ENCODE peak calls at places on chromosomes 13 and 19, in nine cellular contexts. One of them, this sample, is unnamed.
A peak's percentile ranks its signal among the peaks of the same experiment; 100 is the strongest.

GRCh38 chr13:21691928-21692327 is 21.1 kb downstream of the FGF9 start:
- DNase-seq in cardiac fibroblast: no peak
- DNase-seq in cardiac muscle cell: no peak
- DNase-seq in CD8-positive, alpha-beta T cell: no peak
- DNase-seq in body of pancreas: no peak
- DNase-seq in hepatocyte: no peak
- DNase-seq in ascending aorta: no peak
- DNase-seq in esophagus squamous epithelium: no peak
- DNase-seq in BJ: no peak
- DNase-seq in this sample: no peak

GRCh38 chr19:7647156-7647555 is 10.2 kb downstream of the STXBP2 start:
- DNase-seq in cardiac fibroblast: no peak
- DNase-seq in cardiac muscle cell: no peak
- DNase-seq in CD8-positive, alpha-beta T cell: no peak
- DNase-seq in body of pancreas: no peak
- DNase-seq in hepatocyte: no peak
- DNase-seq in ascending aorta: no peak
- DNase-seq in esophagus squamous epithelium: no peak
- DNase-seq in BJ: no peak
- DNase-seq in this sample: no peak

GRCh38 chr19:33392341-33393285 is 19.1 kb downstream of the CEBPG start:
- DNase-seq in cardiac fibroblast: no peak
- DNase-seq in cardiac muscle cell: peak; percentile 38
- DNase-seq in CD8-positive, alpha-beta T cell: no peak
- DNase-seq in body of pancreas: peak; percentile 79
- DNase-seq in hepatocyte: peak; percentile 72
- DNase-seq in ascending aorta: no peak
- DNase-seq in esophagus squamous epithelium: no peak
- DNase-seq in BJ: no peak
- DNase-seq in this sample: no peak

GRCh38 chr13:113378825-113379224 is 14.9 kb upstream of the GRTP1 start:
- DNase-seq in cardiac fibroblast: no peak
- DNase-seq in cardiac muscle cell: no peak
- DNase-seq in CD8-positive, alpha-beta T cell: no peak
- DNase-seq in body of pancreas: no peak
- DNase-seq in hepatocyte: no peak
- DNase-seq in ascending aorta: no peak
- DNase-seq in esophagus squamous epithelium: no peak
- DNase-seq in BJ: no peak
- DNase-seq in this sample: no peak

GRCh38 chr19:17687141-17687856 is 855 bp downstream of the UNC13A start:
- DNase-seq in cardiac fibroblast: no peak
- DNase-seq in cardiac muscle cell: no peak
- DNase-seq in CD8-positive, alpha-beta T cell: no peak
- DNase-seq in body of pancreas: no peak
- DNase-seq in hepatocyte: no peak
- DNase-seq in ascending aorta: no peak
- DNase-seq in esophagus squamous epithelium: no peak
- DNase-seq in BJ: no peak
- DNase-seq in this sample: no peak

GRCh38 chr13:18236528-18236815 is 945.2 kb downstream of the TUBA3C start:
- DNase-seq in cardiac fibroblast: no peak
- DNase-seq in cardiac muscle cell: no peak
- DNase-seq in CD8-positive, alpha-beta T cell: no peak
- DNase-seq in body of pancreas: no peak
- DNase-seq in hepatocyte: no peak
- DNase-seq in ascending aorta: no peak
- DNase-seq in esophagus squamous epithelium: no peak
- DNase-seq in BJ: no peak
- DNase-seq in this sample: no peak

GRCh38 chr19:10339380-10339960 is at the start of gene ICAM3:
- DNase-seq in cardiac fibroblast: no peak
- DNase-seq in cardiac muscle cell: no peak
- DNase-seq in CD8-positive, alpha-beta T cell: peak; percentile 59
- DNase-seq in body of pancreas: no peak
- DNase-seq in hepatocyte: no peak
- DNase-seq in ascending aorta: no peak
- DNase-seq in esophagus squamous epithelium: no peak
- DNase-seq in BJ: no peak
- DNase-seq in this sample: no peak

GRCh38 chr19:48746738-48747575 is at the start of gene IZUMO1:
- DNase-seq in cardiac fibroblast: peak; percentile 93
- DNase-seq in cardiac muscle cell: peak; percentile 82
- DNase-seq in CD8-positive, alpha-beta T cell: peak; percentile 37
- DNase-seq in body of pancreas: peak; percentile 82
- DNase-seq in hepatocyte: peak; percentile 91
- DNase-seq in ascending aorta: peak; percentile 33
- DNase-seq in esophagus squamous epithelium: no peak
- DNase-seq in BJ: peak; percentile 44
- DNase-seq in this sample: peak; percentile 92

GRCh38 chr19:5953034-5953589 is 24.8 kb downstream of the RANBP3 start:
- DNase-seq in cardiac fibroblast: no peak
- DNase-seq in cardiac muscle cell: no peak
- DNase-seq in CD8-positive, alpha-beta T cell: no peak
- DNase-seq in body of pancreas: no peak
- DNase-seq in hepatocyte: no peak
- DNase-seq in ascending aorta: no peak
- DNase-seq in esophagus squamous epithelium: no peak
- DNase-seq in BJ: no peak
- DNase-seq in this sample: no peak

GRCh38 chr13:53255795-53256194 is 227.2 kb downstream of the OLFM4 start:
- DNase-seq in cardiac fibroblast: no peak
- DNase-seq in cardiac muscle cell: no peak
- DNase-seq in CD8-positive, alpha-beta T cell: no peak
- DNase-seq in body of pancreas: no peak
- DNase-seq in hepatocyte: no peak
- DNase-seq in ascending aorta: no peak
- DNase-seq in esophagus squamous epithelium: no peak
- DNase-seq in BJ: no peak
- DNase-seq in this sample: no peak

GRCh38 chr13:40207110-40207478 is 459.3 kb downstream of the FOXO1 start:
- DNase-seq in cardiac fibroblast: no peak
- DNase-seq in cardiac muscle cell: no peak
- DNase-seq in CD8-positive, alpha-beta T cell: peak; percentile 10
- DNase-seq in body of pancreas: no peak
- DNase-seq in hepatocyte: no peak
- DNase-seq in ascending aorta: no peak
- DNase-seq in esophagus squamous epithelium: no peak
- DNase-seq in BJ: no peak
- DNase-seq in this sample: no peak

GRCh38 chr19:56148096-56148495 is 7.0 kb downstream of the ZNF444 start:
- DNase-seq in cardiac fibroblast: no peak
- DNase-seq in cardiac muscle cell: no peak
- DNase-seq in CD8-positive, alpha-beta T cell: no peak
- DNase-seq in body of pancreas: no peak
- DNase-seq in hepatocyte: no peak
- DNase-seq in ascending aorta: no peak
- DNase-seq in esophagus squamous epithelium: no peak
- DNase-seq in BJ: no peak
- DNase-seq in this sample: no peak

GRCh38 chr13:43978688-43979087 is 99.0 kb downstream of the LACC1 start:
- DNase-seq in cardiac fibroblast: no peak
- DNase-seq in cardiac muscle cell: peak; percentile 27
- DNase-seq in CD8-positive, alpha-beta T cell: no peak
- DNase-seq in body of pancreas: peak; percentile 46
- DNase-seq in hepatocyte: no peak
- DNase-seq in ascending aorta: no peak
- DNase-seq in esophagus squamous epithelium: no peak
- DNase-seq in BJ: no peak
- DNase-seq in this sample: no peak

GRCh38 chr13:21771075-21771474 is 100.2 kb downstream of the FGF9 start:
- DNase-seq in cardiac fibroblast: no peak
- DNase-seq in cardiac muscle cell: no peak
- DNase-seq in CD8-positive, alpha-beta T cell: no peak
- DNase-seq in body of pancreas: no peak
- DNase-seq in hepatocyte: no peak
- DNase-seq in ascending aorta: no peak
- DNase-seq in esophagus squamous epithelium: no peak
- DNase-seq in BJ: no peak
- DNase-seq in this sample: no peak

GRCh38 chr19:17475541-17476115 is 5.3 kb downstream of the SLC27A1 start:
- DNase-seq in cardiac fibroblast: peak; percentile 76
- DNase-seq in cardiac muscle cell: peak; percentile 59
- DNase-seq in CD8-positive, alpha-beta T cell: no peak
- DNase-seq in body of pancreas: peak; percentile 83
- DNase-seq in hepatocyte: no peak
- DNase-seq in ascending aorta: no peak
- DNase-seq in esophagus squamous epithelium: no peak
- DNase-seq in BJ: no peak
- DNase-seq in this sample: peak; percentile 81

GRCh38 chr13:92677571-92677970 is 549.0 kb upstream of the GPC6 start:
- DNase-seq in cardiac fibroblast: no peak
- DNase-seq in cardiac muscle cell: peak; percentile 3
- DNase-seq in CD8-positive, alpha-beta T cell: no peak
- DNase-seq in body of pancreas: no peak
- DNase-seq in hepatocyte: peak; percentile 8
- DNase-seq in ascending aorta: no peak
- DNase-seq in esophagus squamous epithelium: no peak
- DNase-seq in BJ: no peak
- DNase-seq in this sample: no peak

GRCh38 chr13:49400755-49401659 is 42.9 kb downstream of the CAB39L start:
- DNase-seq in cardiac fibroblast: peak; percentile 75
- DNase-seq in cardiac muscle cell: peak; percentile 97
- DNase-seq in CD8-positive, alpha-beta T cell: no peak
- DNase-seq in body of pancreas: peak; percentile 40
- DNase-seq in hepatocyte: peak; percentile 71
- DNase-seq in ascending aorta: no peak
- DNase-seq in esophagus squamous epithelium: no peak
- DNase-seq in BJ: peak; percentile 54
- DNase-seq in this sample: peak; percentile 57

GRCh38 chr19:53612762-53613526 is 18.9 kb upstream of the DPRX start:
- DNase-seq in cardiac fibroblast: no peak
- DNase-seq in cardiac muscle cell: no peak
- DNase-seq in CD8-positive, alpha-beta T cell: no peak
- DNase-seq in body of pancreas: no peak
- DNase-seq in hepatocyte: peak; percentile 35
- DNase-seq in ascending aorta: no peak
- DNase-seq in esophagus squamous epithelium: no peak
- DNase-seq in BJ: no peak
- DNase-seq in this sample: no peak

GRCh38 chr13:34867590-34867989 is 74.5 kb upstream of the NBEA start:
- DNase-seq in cardiac fibroblast: peak; percentile 16
- DNase-seq in cardiac muscle cell: no peak
- DNase-seq in CD8-positive, alpha-beta T cell: no peak
- DNase-seq in body of pancreas: no peak
- DNase-seq in hepatocyte: no peak
- DNase-seq in ascending aorta: no peak
- DNase-seq in esophagus squamous epithelium: no peak
- DNase-seq in BJ: no peak
- DNase-seq in this sample: peak; percentile 68

GRCh38 chr19:28943651-28944050 is 269.3 kb downstream of the UQCRFS1 start:
- DNase-seq in cardiac fibroblast: no peak
- DNase-seq in cardiac muscle cell: no peak
- DNase-seq in CD8-positive, alpha-beta T cell: no peak
- DNase-seq in body of pancreas: no peak
- DNase-seq in hepatocyte: no peak
- DNase-seq in ascending aorta: no peak
- DNase-seq in esophagus squamous epithelium: no peak
- DNase-seq in BJ: no peak
- DNase-seq in this sample: no peak
- TF ChIP-seq CTCF in cardiac fibroblast: no peak
- TF ChIP-seq CTCF in cardiac muscle cell: no peak
- TF ChIP-seq CTCF in CD8-positive, alpha-beta T cell: no peak
- TF ChIP-seq CTCF in body of pancreas: no peak
- TF ChIP-seq CTCF in hepatocyte: no peak
- TF ChIP-seq CTCF in ascending aorta: no peak
- TF ChIP-seq CTCF in esophagus squamous epithelium: no peak
- TF ChIP-seq CTCF in BJ: no peak
- TF ChIP-seq CTCF in this sample: no peak

GRCh38 chr13:33575378-33575777 is 242.6 kb upstream of the RFC3 start:
- DNase-seq in cardiac fibroblast: no peak
- DNase-seq in cardiac muscle cell: no peak
- DNase-seq in CD8-positive, alpha-beta T cell: no peak
- DNase-seq in body of pancreas: no peak
- DNase-seq in hepatocyte: no peak
- DNase-seq in ascending aorta: no peak
- DNase-seq in esophagus squamous epithelium: no peak
- DNase-seq in BJ: no peak
- DNase-seq in this sample: no peak
- H3K4me3 ChIP-seq in cardiac fibroblast: no peak overlapping the region
- H3K4me3 ChIP-seq in cardiac muscle cell: no peak overlapping the region
- H3K4me3 ChIP-seq in CD8-positive, alpha-beta T cell: no peak overlapping the region
- H3K4me3 ChIP-seq in body of pancreas: no peak overlapping the region
- H3K4me3 ChIP-seq in hepatocyte: no peak overlapping the region
- H3K4me3 ChIP-seq in ascending aorta: no peak overlapping the region
- H3K4me3 ChIP-seq in esophagus squamous epithelium: no peak overlapping the region
- H3K4me3 ChIP-seq in BJ: no peak overlapping the region
- H3K4me3 ChIP-seq in this sample: no peak overlapping the region

DNA sequence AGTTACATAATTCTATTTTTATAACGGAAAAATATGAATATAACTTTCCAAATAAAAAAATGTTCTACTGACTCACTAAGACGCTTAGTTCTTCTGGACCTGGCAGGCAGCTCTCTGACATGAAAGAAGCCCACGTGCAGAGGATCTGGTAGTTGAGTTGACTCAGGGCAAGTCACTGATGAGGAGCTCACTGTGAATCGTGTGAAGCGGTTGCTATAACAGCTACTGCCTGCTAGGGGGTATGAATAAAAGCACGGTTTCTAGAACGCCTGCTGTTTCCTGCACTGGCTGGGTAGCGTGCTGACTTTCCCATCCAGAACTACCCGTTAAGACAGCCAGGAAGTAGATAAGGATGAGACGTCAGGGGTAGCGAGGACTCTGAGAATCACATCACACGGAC is 54.7 kb upstream of the WASF3 start:
- DNase-seq in cardiac fibroblast: peak; percentile 67
- DNase-seq in cardiac muscle cell: no peak
- DNase-seq in CD8-positive, alpha-beta T cell: no peak
- DNase-seq in body of pancreas: no peak
- DNase-seq in hepatocyte: peak; percentile 52
- DNase-seq in ascending aorta: peak; percentile 13
- DNase-seq in esophagus squamous epithelium: no peak
- DNase-seq in BJ: no peak
- DNase-seq in this sample: peak; percentile 94
- TF ChIP-seq CTCF in cardiac fibroblast: peak; percentile 37
- TF ChIP-seq CTCF in cardiac muscle cell: peak; percentile 42
- TF ChIP-seq CTCF in CD8-positive, alpha-beta T cell: no peak
- TF ChIP-seq CTCF in body of pancreas: no peak
- TF ChIP-seq CTCF in hepatocyte: no peak
- TF ChIP-seq CTCF in ascending aorta: no peak
- TF ChIP-seq CTCF in esophagus squamous epithelium: no peak
- TF ChIP-seq CTCF in BJ: peak; percentile 12
- TF ChIP-seq CTCF in this sample: peak; percentile 58

DNA sequence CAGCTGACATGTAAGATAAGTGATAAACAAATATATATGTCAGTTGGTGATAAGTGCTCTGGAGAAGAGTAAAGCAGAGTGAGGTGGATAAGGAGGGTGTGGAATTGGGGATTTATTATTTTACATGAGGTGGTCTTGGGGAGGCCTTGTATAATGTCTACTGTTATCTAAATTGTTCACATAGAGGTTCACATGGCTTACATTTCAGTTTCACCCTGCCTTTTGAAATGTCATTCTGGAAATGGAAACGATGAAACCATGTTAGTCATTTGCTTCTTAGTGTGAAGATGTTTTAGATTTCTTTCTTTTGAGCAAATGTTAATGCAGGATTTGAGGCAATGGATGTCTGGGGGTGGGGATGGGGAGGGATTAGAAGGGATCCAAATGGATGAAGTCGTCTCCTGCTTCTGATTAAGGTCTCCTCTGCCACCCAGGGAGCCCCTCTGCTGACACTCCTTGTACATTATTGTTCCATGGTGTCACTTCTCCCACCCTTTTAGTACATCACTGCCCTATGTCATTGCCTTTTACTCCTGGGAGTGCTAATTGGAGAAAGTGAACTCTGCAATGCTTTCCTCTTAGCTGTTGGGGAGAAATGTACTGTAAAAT is 14.0 kb downstream of the B3GLCT start:
- DNase-seq in cardiac fibroblast: no peak
- DNase-seq in cardiac muscle cell: no peak
- DNase-seq in CD8-positive, alpha-beta T cell: no peak
- DNase-seq in body of pancreas: no peak
- DNase-seq in hepatocyte: no peak
- DNase-seq in ascending aorta: no peak
- DNase-seq in esophagus squamous epithelium: no peak
- DNase-seq in BJ: no peak
- DNase-seq in this sample: no peak
- H3K4me3 ChIP-seq in cardiac fibroblast: no peak overlapping the region
- H3K4me3 ChIP-seq in cardiac muscle cell: no peak overlapping the region
- H3K4me3 ChIP-seq in CD8-positive, alpha-beta T cell: no peak overlapping the region
- H3K4me3 ChIP-seq in body of pancreas: no peak overlapping the region
- H3K4me3 ChIP-seq in hepatocyte: no peak overlapping the region
- H3K4me3 ChIP-seq in ascending aorta: no peak overlapping the region
- H3K4me3 ChIP-seq in esophagus squamous epithelium: no peak overlapping the region
- H3K4me3 ChIP-seq in BJ: no peak overlapping the region
- H3K4me3 ChIP-seq in this sample: no peak overlapping the region